ENCODE peak calls at places on chromosomes 2 and 18, in four cellular contexts. I is A549, N is HepG2, K is K562. D is an unnamed sample.

GRCh38 chr18:13137041-13137938 is 81.3 kb upstream of the LDLRAD4 start:
- DNase-seq in K (no peak), I (no peak), N (no peak), D (peak)

GRCh38 chr2:100987536-100987935 is 14.6 kb upstream of the RPL31 start:
- DNase-seq in K (no peak), N (no peak), I (no peak), D (no peak)

GRCh38 chr2:157261199-157261782 is 3.8 kb downstream of the GALNT5 start:
- DNase-seq in I (peak), N (no peak), K (peak), D (no peak)

GRCh38 chr2:28698545-28698944 is 53.1 kb upstream of the PPP1CB start:
- DNase-seq in K (no peak), N (no peak), I (no peak), D (no peak)

GRCh38 chr18:59917422-59917821 is 17.6 kb downstream of the PMAIP1 start:
- DNase-seq in K (peak), N (no peak), I (no peak), D (no peak)

GRCh38 chr2:18842836-18843235 is 253.5 kb upstream of the NT5C1B start:
- DNase-seq in N (peak), I (no peak), K (no peak), D (no peak)

GRCh38 chr2:72367530-72368225 is 220.0 kb upstream of the CYP26B1 start:
- DNase-seq in K (no peak), N (peak), I (peak), D (peak)

GRCh38 chr18:79935925-79936324 is 15.5 kb downstream of the SLC66A2 start:
- DNase-seq in I (no peak), N (no peak), K (no peak), D (peak)

GRCh38 chr2:151767536-151767935 is 33.3 kb upstream of the NEB start:
- DNase-seq in N (no peak), K (peak), I (no peak), D (no peak)

GRCh38 chr2:143284087-143284675 is 155.0 kb downstream of the ARHGAP15 start:
- DNase-seq in K (peak), N (peak), I (peak), D (peak)

GRCh38 chr2:209662091-209662490 is 109.5 kb upstream of the UNC80 start:
- DNase-seq in K (no peak), N (no peak), I (no peak), D (no peak)

GRCh38 chr2:233435436-233436190 is 81.3 kb downstream of the DGKD start:
- DNase-seq in K (no peak), I (no peak), N (no peak), D (no peak)

GRCh38 chr2:162964513-162964912 is 125.9 kb upstream of the KCNH7 start:
- DNase-seq in I (no peak), N (no peak), K (no peak), D (no peak)

GRCh38 chr18:48460929-48461583 is 51.9 kb upstream of the ZBTB7C start:
- DNase-seq in K (no peak), N (no peak), I (no peak), D (no peak)

GRCh38 chr18:78814766-78815165 is 164.9 kb upstream of the SALL3 start:
- DNase-seq in N (no peak), I (no peak), K (no peak), D (no peak)

GRCh38 chr2:156476516-156477206 is 40.5 kb downstream of the GPD2 start:
- DNase-seq in N (no peak), I (no peak), K (no peak), D (no peak)

GRCh38 chr18:25229080-25229479 is 122.9 kb downstream of the ZNF521 start:
- DNase-seq in K (peak), N (no peak), I (no peak), D (no peak)

DNA sequence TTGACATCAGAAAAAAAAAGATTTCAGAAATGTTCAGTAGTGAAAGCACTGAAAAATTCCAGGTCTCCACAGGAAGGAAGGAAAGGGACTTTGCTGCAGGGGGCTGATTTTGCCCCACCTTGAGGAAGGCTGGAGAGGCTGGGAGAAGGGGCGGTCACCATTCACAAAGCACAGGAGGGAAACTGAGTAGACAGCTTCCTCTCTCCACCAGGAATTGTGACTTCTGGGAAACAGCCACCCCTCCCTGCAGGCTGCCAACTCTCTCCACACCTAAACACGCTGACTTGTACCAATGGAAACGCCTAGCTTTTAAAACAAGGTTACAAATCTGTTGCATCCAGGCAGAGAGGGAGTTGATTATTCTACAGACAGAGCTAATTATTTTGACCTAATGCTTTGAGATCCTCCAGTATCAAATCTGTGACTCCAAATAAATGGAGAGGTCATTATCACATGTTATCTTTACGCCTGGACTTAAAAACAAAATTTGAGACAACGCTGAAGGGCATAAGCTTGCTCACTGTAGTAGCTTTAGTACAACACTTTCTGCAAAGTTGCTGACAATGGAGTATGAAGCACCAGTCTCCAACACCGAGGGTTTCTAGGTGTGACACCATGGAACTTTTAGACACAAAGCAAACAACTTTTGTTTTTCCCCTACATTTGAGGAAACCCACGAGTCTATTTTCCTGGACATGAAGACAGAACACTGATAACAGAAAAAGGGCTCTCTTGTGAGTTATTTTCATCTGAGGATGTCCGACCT is 42.7 kb downstream of the EPHA4 start:
- DNase-seq in K (no peak), N (no peak), I (no peak), D (no peak)
- TF ChIP-seq NR3C1 in K (no peak), N (no peak), I (no peak), D (no peak)

DNA sequence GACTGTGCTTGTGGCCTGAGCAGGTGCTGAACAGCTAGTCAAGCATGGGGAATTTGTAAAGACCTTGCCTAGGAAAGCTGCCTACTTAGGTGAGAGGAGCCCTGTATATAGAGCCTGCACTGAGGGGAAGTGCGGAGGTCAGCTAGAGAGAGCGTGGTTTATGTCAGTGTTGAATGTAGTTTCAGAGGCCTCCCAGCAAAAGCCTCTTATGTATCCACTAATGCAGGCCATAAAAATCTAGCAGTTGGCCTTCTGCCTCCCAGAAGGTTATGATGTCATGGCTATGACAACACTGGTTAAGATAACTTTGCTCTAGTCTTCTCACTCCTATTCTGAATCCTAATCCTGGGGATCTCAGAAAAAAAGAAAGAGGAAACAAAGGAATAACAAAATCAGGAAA is 88.9 kb downstream of the ASXL3 start:
- DNase-seq in N (no peak), K (no peak), I (no peak), D (no peak)
- TF ChIP-seq NR3C1 in N (no peak), K (no peak), I (no peak), D (no peak)

GRCh38 chr2:145649061-145649460 is 1129.1 kb upstream of the ZEB2 start:
- DNase-seq in K (no peak), I (no peak), N (no peak), D (no peak)

GRCh38 chr2:145644820-145645302 is 1124.9 kb upstream of the ZEB2 start:
- DNase-seq in N (no peak), I (no peak), K (no peak), D (no peak)
- TF ChIP-seq NR3C1 in N (no peak), I (no peak), K (no peak), D (no peak)

DNA sequence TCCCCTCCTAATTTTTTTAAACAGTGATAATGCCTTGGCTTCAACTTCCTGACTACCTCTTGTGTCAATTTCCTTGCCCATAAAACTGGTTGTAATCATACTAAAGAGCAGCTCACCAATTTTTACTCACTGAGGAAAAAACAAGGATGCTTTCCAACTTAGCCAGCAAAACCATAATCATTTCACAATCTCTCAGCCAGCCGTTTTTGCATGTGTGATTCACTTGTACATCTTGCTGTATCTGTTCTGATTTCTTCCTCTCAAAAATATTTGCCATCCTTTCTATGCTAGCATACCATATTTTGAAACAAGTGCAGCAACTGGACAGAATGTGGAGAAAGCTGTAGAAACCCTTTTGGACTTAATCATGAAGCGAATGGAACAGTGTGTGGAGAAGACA is 60.7 kb downstream of the RAB27B start:
- DNase-seq in I (no peak), N (no peak), K (no peak), D (no peak)
- TF ChIP-seq NR3C1 in I (no peak), N (no peak), K (no peak), D (no peak)

DNA sequence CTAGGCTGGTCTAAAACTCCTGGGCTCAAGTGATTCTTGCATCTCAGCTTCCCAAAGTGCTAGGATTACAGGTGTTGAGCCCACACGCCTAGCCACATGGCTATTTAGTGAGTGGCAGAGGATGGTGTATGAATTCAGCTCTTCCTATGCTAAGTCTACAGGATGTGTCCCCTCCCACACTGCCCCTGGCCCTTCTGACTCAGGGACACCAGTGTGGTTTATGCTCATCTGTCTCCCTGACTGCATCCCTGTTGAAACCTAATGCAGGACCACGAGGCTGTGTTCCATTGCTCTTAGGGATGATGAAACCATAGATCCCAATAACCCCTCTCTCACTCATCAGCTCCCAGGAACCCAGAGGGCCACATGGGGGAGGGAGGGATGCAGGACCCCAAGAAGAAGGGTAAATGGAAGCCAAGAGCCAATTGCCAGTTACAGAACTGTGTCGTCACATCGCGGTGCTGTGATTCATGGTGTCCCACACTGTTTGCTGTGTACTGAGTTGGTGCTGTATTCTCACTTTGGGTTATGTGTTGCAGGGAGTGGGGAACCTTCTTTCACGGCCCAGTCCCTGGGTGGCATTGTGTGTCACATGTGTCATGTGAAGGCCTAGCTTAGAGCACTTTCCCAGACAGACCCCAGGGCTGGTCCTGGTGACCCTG is 102.9 kb upstream of the HAAO start:
- DNase-seq in I (no peak), K (no peak), N (no peak), D (no peak)
- TF ChIP-seq NR3C1 in I (no peak), K (no peak), N (no peak), D (no peak)

D was measured in WTC11.